ENCODE peak calls at places on chromosomes 13 and 19, in seven cellular contexts. One of them, this sample, is unnamed.
A peak's percentile ranks its signal among the peaks of the same experiment; 100 is the strongest.

GRCh38 chr19:48940902-48941301 is 7.4 kb downstream of the DHDH start:
- DNase-seq in trophoblast cell: no peak
- DNase-seq in H1: no peak
- DNase-seq in IMR-90: no peak
- DNase-seq in neuronal stem cell: no peak
- DNase-seq in mesendoderm: no peak
- DNase-seq in mesenchymal stem cell: no peak
- DNase-seq in this sample: no peak

GRCh38 chr19:41330476-41330875 is 20.5 kb downstream of the CCDC97 start:
- DNase-seq in trophoblast cell: no peak
- DNase-seq in IMR-90: no peak
- DNase-seq in mesendoderm: no peak
- DNase-seq in mesenchymal stem cell: no peak
- DNase-seq in H1: no peak
- DNase-seq in neuronal stem cell: no peak
- DNase-seq in this sample: no peak

GRCh38 chr13:24925318-24926231 is 161.6 kb downstream of the RNF17 start:
- DNase-seq in trophoblast cell: no peak
- DNase-seq in mesendoderm: no peak
- DNase-seq in neuronal stem cell: no peak
- DNase-seq in mesenchymal stem cell: no peak
- DNase-seq in IMR-90: no peak
- DNase-seq in H1: no peak
- DNase-seq in this sample: no peak

GRCh38 chr13:50085063-50085462 is 69.8 kb downstream of the KCNRG start:
- DNase-seq in neuronal stem cell: peak; percentile 32
- DNase-seq in mesendoderm: peak; percentile 40
- DNase-seq in IMR-90: peak; percentile 47
- DNase-seq in trophoblast cell: no peak
- DNase-seq in mesenchymal stem cell: peak; percentile 60
- DNase-seq in H1: no peak
- DNase-seq in this sample: no peak

GRCh38 chr19:8567522-8568172 is 9.6 kb downstream of the MYO1F start:
- DNase-seq in mesenchymal stem cell: no peak
- DNase-seq in IMR-90: no peak
- DNase-seq in mesendoderm: no peak
- DNase-seq in trophoblast cell: no peak
- DNase-seq in H1: no peak
- DNase-seq in neuronal stem cell: no peak
- DNase-seq in this sample: no peak

GRCh38 chr13:80671773-80672172 is 330.8 kb upstream of the SPRY2 start:
- DNase-seq in trophoblast cell: no peak
- DNase-seq in neuronal stem cell: no peak
- DNase-seq in mesenchymal stem cell: no peak
- DNase-seq in IMR-90: no peak
- DNase-seq in H1: no peak
- DNase-seq in mesendoderm: no peak
- DNase-seq in this sample: no peak

GRCh38 chr19:7888145-7888825 is at the start of gene LRRC8E:
- DNase-seq in neuronal stem cell: peak; percentile 63
- DNase-seq in mesenchymal stem cell: peak; percentile 77
- DNase-seq in trophoblast cell: peak; percentile 73
- DNase-seq in IMR-90: peak; percentile 55
- DNase-seq in H1: no peak
- DNase-seq in mesendoderm: peak; percentile 84
- DNase-seq in this sample: peak; percentile 89

GRCh38 chr19:4060621-4061177 is 6.0 kb downstream of the ZBTB7A start:
- DNase-seq in mesendoderm: no peak
- DNase-seq in H1: no peak
- DNase-seq in IMR-90: no peak
- DNase-seq in trophoblast cell: no peak
- DNase-seq in neuronal stem cell: no peak
- DNase-seq in mesenchymal stem cell: no peak
- DNase-seq in this sample: no peak

GRCh38 chr19:16160943-16161560 is 12.3 kb downstream of the CIB3 start:
- DNase-seq in mesendoderm: peak; percentile 34
- DNase-seq in mesenchymal stem cell: peak; percentile 71
- DNase-seq in trophoblast cell: peak; percentile 19
- DNase-seq in H1: no peak
- DNase-seq in neuronal stem cell: no peak
- DNase-seq in IMR-90: peak; percentile 87
- DNase-seq in this sample: no peak

GRCh38 chr13:93224545-93224944 is 2.1 kb upstream of the GPC6 start:
- DNase-seq in trophoblast cell: no peak
- DNase-seq in neuronal stem cell: peak; percentile 64
- DNase-seq in mesenchymal stem cell: peak; percentile 72
- DNase-seq in IMR-90: peak; percentile 39
- DNase-seq in H1: no peak
- DNase-seq in mesendoderm: peak; percentile 99
- DNase-seq in this sample: peak; percentile 77

GRCh38 chr19:41323023-41323422 is 13.1 kb downstream of the CCDC97 start:
- DNase-seq in mesenchymal stem cell: peak; percentile 99
- DNase-seq in H1: no peak
- DNase-seq in neuronal stem cell: no peak
- DNase-seq in trophoblast cell: no peak
- DNase-seq in IMR-90: peak; percentile 92
- DNase-seq in mesendoderm: no peak
- DNase-seq in this sample: no peak

GRCh38 chr13:113759525-113760137 is 605 bp downstream of the TMEM255B start:
- DNase-seq in IMR-90: peak; percentile 9
- DNase-seq in mesendoderm: peak; percentile 18
- DNase-seq in trophoblast cell: no peak
- DNase-seq in neuronal stem cell: peak; percentile 27
- DNase-seq in H1: no peak
- DNase-seq in mesenchymal stem cell: peak; percentile 42
- DNase-seq in this sample: no peak

GRCh38 chr19:35029737-35030256 is 473 bp upstream of the SCN1B start:
- DNase-seq in IMR-90: no peak
- DNase-seq in H1: no peak
- DNase-seq in trophoblast cell: no peak
- DNase-seq in neuronal stem cell: no peak
- DNase-seq in mesenchymal stem cell: peak; percentile 7
- DNase-seq in mesendoderm: no peak
- DNase-seq in this sample: peak; percentile 52

GRCh38 chr19:13033819-13034611 is 38.7 kb downstream of the NFIX start:
- DNase-seq in mesendoderm: peak; percentile 77
- DNase-seq in IMR-90: peak; percentile 45
- DNase-seq in trophoblast cell: no peak
- DNase-seq in neuronal stem cell: no peak
- DNase-seq in mesenchymal stem cell: peak; percentile 43
- DNase-seq in H1: no peak
- DNase-seq in this sample: peak; percentile 79

GRCh38 chr19:47725759-47726401 is 12.7 kb downstream of the EHD2 start:
- DNase-seq in mesenchymal stem cell: peak; percentile 25
- DNase-seq in H1: no peak
- DNase-seq in neuronal stem cell: no peak
- DNase-seq in mesendoderm: no peak
- DNase-seq in IMR-90: no peak
- DNase-seq in trophoblast cell: peak; percentile 65
- DNase-seq in this sample: no peak

GRCh38 chr19:19547674-19548345 is 9.7 kb downstream of the CILP2 start:
- DNase-seq in trophoblast cell: no peak
- DNase-seq in neuronal stem cell: no peak
- DNase-seq in H1: no peak
- DNase-seq in mesendoderm: no peak
- DNase-seq in mesenchymal stem cell: no peak
- DNase-seq in IMR-90: no peak
- DNase-seq in this sample: no peak

GRCh38 chr13:23180711-23181110 is at the start of gene SGCG:
- DNase-seq in trophoblast cell: no peak
- DNase-seq in IMR-90: no peak
- DNase-seq in neuronal stem cell: no peak
- DNase-seq in H1: no peak
- DNase-seq in mesenchymal stem cell: no peak
- DNase-seq in mesendoderm: no peak
- DNase-seq in this sample: no peak

GRCh38 chr13:21240586-21240985 is 64.1 kb downstream of the MRPL57 start:
- DNase-seq in mesendoderm: peak; percentile 62
- DNase-seq in trophoblast cell: peak; percentile 64
- DNase-seq in IMR-90: peak; percentile 58
- DNase-seq in neuronal stem cell: no peak
- DNase-seq in mesenchymal stem cell: peak; percentile 63
- DNase-seq in H1: no peak
- DNase-seq in this sample: no peak

GRCh38 chr19:52211203-52211602 is 21.4 kb downstream of the PPP2R1A start:
- DNase-seq in trophoblast cell: no peak
- DNase-seq in mesendoderm: no peak
- DNase-seq in H1: no peak
- DNase-seq in mesenchymal stem cell: no peak
- DNase-seq in IMR-90: no peak
- DNase-seq in neuronal stem cell: no peak
- DNase-seq in this sample: no peak

GRCh38 chr19:47595937-47596336 is 13.0 kb upstream of the BICRA start:
- DNase-seq in mesenchymal stem cell: no peak
- DNase-seq in mesendoderm: no peak
- DNase-seq in IMR-90: no peak
- DNase-seq in H1: no peak
- DNase-seq in neuronal stem cell: no peak
- DNase-seq in trophoblast cell: no peak
- DNase-seq in this sample: no peak

GRCh38 chr19:46355991-46356669 is 9.2 kb downstream of the PPP5C start:
- DNase-seq in H1: no peak
- DNase-seq in neuronal stem cell: no peak
- DNase-seq in mesenchymal stem cell: no peak
- DNase-seq in mesendoderm: no peak
- DNase-seq in trophoblast cell: peak; percentile 24
- DNase-seq in IMR-90: no peak
- DNase-seq in this sample: no peak

GRCh38 chr13:51778407-51778806 is 25.6 kb downstream of the DHRS12 start:
- DNase-seq in mesendoderm: no peak
- DNase-seq in IMR-90: no peak
- DNase-seq in H1: no peak
- DNase-seq in neuronal stem cell: no peak
- DNase-seq in mesenchymal stem cell: no peak
- DNase-seq in trophoblast cell: no peak
- DNase-seq in this sample: no peak

GRCh38 chr19:49430678-49431329 is 5.6 kb downstream of the GFY start:
- DNase-seq in trophoblast cell: no peak
- DNase-seq in H1: no peak
- DNase-seq in IMR-90: no peak
- DNase-seq in neuronal stem cell: no peak
- DNase-seq in mesenchymal stem cell: no peak
- DNase-seq in mesendoderm: peak; percentile 48
- DNase-seq in this sample: no peak

GRCh38 chr19:23547156-23547555 is 139.9 kb downstream of the ZNF675 start:
- DNase-seq in mesenchymal stem cell: no peak
- DNase-seq in neuronal stem cell: no peak
- DNase-seq in H1: no peak
- DNase-seq in mesendoderm: no peak
- DNase-seq in trophoblast cell: peak; percentile 77
- DNase-seq in IMR-90: no peak
- DNase-seq in this sample: no peak

GRCh38 chr13:41995946-41996345 is 35.0 kb upstream of the VWA8 start:
- DNase-seq in IMR-90: peak; percentile 75
- DNase-seq in mesenchymal stem cell: peak; percentile 27
- DNase-seq in H1: no peak
- DNase-seq in trophoblast cell: no peak
- DNase-seq in mesendoderm: no peak
- DNase-seq in neuronal stem cell: no peak
- DNase-seq in this sample: no peak

GRCh38 chr19:56109216-56109615 is 11.9 kb downstream of the ZNF787 start:
- DNase-seq in IMR-90: peak; percentile 49
- DNase-seq in mesendoderm: no peak
- DNase-seq in mesenchymal stem cell: no peak
- DNase-seq in H1: no peak
- DNase-seq in neuronal stem cell: no peak
- DNase-seq in trophoblast cell: no peak
- DNase-seq in this sample: no peak

GRCh38 chr13:94710881-94711560 is 1.3 kb downstream of the SOX21 start:
- DNase-seq in trophoblast cell: no peak
- DNase-seq in H1: no peak
- DNase-seq in IMR-90: no peak
- DNase-seq in mesenchymal stem cell: peak; percentile 20
- DNase-seq in neuronal stem cell: no peak
- DNase-seq in mesendoderm: peak; percentile 50
- DNase-seq in this sample: peak; percentile 64

GRCh38 chr13:40189426-40189825 is 477.0 kb downstream of the FOXO1 start:
- DNase-seq in trophoblast cell: no peak
- DNase-seq in IMR-90: no peak
- DNase-seq in H1: no peak
- DNase-seq in mesendoderm: no peak
- DNase-seq in neuronal stem cell: no peak
- DNase-seq in mesenchymal stem cell: no peak
- DNase-seq in this sample: no peak
- H2BK5ac ChIP-seq in trophoblast cell: no peak overlapping the region
- H2BK5ac ChIP-seq in IMR-90: no peak overlapping the region
- H2BK5ac ChIP-seq in H1: no peak overlapping the region
- H2BK5ac ChIP-seq in mesendoderm: no peak overlapping the region
- H2BK5ac ChIP-seq in neuronal stem cell: no peak overlapping the region
- H2BK5ac ChIP-seq in mesenchymal stem cell: no peak overlapping the region
- H2BK5ac ChIP-seq in this sample: no peak overlapping the region

DNA sequence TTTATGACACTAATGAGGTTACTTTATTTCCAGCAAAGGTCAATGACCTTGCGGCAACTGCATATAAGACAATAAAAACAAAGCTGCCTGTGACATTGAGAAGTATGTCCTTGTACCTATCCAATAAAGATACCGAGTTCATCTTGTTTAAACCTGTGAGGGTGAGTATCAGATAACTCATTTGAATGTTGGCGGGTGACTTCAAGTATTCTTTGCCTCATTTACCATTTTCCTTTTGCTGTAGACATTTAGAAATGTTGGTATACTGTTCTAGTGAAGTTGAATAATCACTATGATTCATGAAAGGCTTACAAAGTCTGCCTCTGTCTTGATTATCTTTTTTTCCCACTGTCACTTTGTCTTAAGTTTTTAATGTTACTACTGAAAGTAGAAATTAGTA is 65.0 kb downstream of the COG3 start:
- DNase-seq in trophoblast cell: no peak
- DNase-seq in mesendoderm: no peak
- DNase-seq in H1: no peak
- DNase-seq in neuronal stem cell: no peak
- DNase-seq in IMR-90: no peak
- DNase-seq in mesenchymal stem cell: no peak
- DNase-seq in this sample: no peak
- H2BK5ac ChIP-seq in trophoblast cell: no peak overlapping the region
- H2BK5ac ChIP-seq in mesendoderm: no peak overlapping the region
- H2BK5ac ChIP-seq in H1: no peak overlapping the region
- H2BK5ac ChIP-seq in neuronal stem cell: no peak overlapping the region
- H2BK5ac ChIP-seq in IMR-90: no peak overlapping the region
- H2BK5ac ChIP-seq in mesenchymal stem cell: no peak overlapping the region
- H2BK5ac ChIP-seq in this sample: no peak overlapping the region

DNA sequence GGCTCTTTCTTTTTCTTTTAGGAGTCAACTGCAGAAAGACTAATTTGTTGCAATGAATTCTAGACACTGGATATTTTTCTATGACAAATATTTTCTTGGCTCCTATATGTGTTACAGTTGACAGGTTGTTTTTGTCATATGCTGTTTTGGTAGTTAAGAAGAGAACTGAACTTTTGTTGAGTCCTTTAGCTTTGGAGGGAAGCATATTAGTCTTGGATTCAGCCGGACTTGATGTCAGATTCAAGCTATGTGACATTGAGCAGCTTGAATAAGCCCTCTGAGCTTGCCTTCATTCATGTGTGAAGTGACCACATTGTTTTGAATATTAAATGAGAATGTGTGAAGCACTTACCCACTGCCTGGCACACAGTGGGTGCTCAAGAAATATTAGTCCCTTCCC is 181.9 kb upstream of the RNF113B start:
- DNase-seq in IMR-90: no peak
- DNase-seq in trophoblast cell: no peak
- DNase-seq in mesenchymal stem cell: no peak
- DNase-seq in mesendoderm: no peak
- DNase-seq in H1: no peak
- DNase-seq in neuronal stem cell: no peak
- DNase-seq in this sample: no peak
- H2BK5ac ChIP-seq in IMR-90: no peak overlapping the region
- H2BK5ac ChIP-seq in trophoblast cell: no peak overlapping the region
- H2BK5ac ChIP-seq in mesenchymal stem cell: no peak overlapping the region
- H2BK5ac ChIP-seq in mesendoderm: no peak overlapping the region
- H2BK5ac ChIP-seq in H1: no peak overlapping the region
- H2BK5ac ChIP-seq in neuronal stem cell: no peak overlapping the region
- H2BK5ac ChIP-seq in this sample: no peak overlapping the region

GRCh38 chr19:15116856-15117255 is 9.7 kb downstream of the SYDE1 start:
- DNase-seq in mesendoderm: no peak
- DNase-seq in trophoblast cell: no peak
- DNase-seq in IMR-90: no peak
- DNase-seq in H1: no peak
- DNase-seq in neuronal stem cell: no peak
- DNase-seq in mesenchymal stem cell: no peak
- DNase-seq in this sample: no peak
- H2BK5ac ChIP-seq in mesendoderm: no peak overlapping the region
- H2BK5ac ChIP-seq in trophoblast cell: no peak overlapping the region
- H2BK5ac ChIP-seq in IMR-90: no peak overlapping the region
- H2BK5ac ChIP-seq in H1: no peak overlapping the region
- H2BK5ac ChIP-seq in neuronal stem cell: no peak overlapping the region
- H2BK5ac ChIP-seq in mesenchymal stem cell: no peak overlapping the region
- H2BK5ac ChIP-seq in this sample: no peak overlapping the region